ENCODE peak calls at places on chromosome 3, in five cellular contexts. L is HFF-Myc; O is tibial artery; J is astrocyte; B is CD8-positive, alpha-beta T cell. F is an unnamed sample.

GRCh38 chr3:179438836-179439235 is 12.4 kb downstream of the GNB4 start:
- DNase-seq in J (no peak), O (no peak), B (no peak), L (no peak), F (no peak)

GRCh38 chr3:16071246-16071645 is 103.2 kb upstream of the GALNT15 start:
- DNase-seq in L (no peak), B (no peak), J (peak; percentile 66), O (no peak), F (no peak)

GRCh38 chr3:184335661-184336483 is 1.5 kb upstream of the FAM131A start:
- DNase-seq in L (no peak), B (peak; percentile 78), O (peak; percentile 92), J (peak; percentile 61), F (peak; percentile 66)

GRCh38 chr3:130907500-130907899 is 13.6 kb downstream of the ATP2C1 start:
- DNase-seq in J (no peak), O (no peak), L (no peak), B (no peak), F (no peak)

GRCh38 chr3:61813656-61814055 is 252.3 kb downstream of the PTPRG start:
- DNase-seq in L (no peak), O (no peak), J (no peak), B (no peak), F (peak; percentile 64)

GRCh38 chr3:101779808-101780366 is 876 bp downstream of the NXPE3 start:
- DNase-seq in B (no peak), L (no peak), J (peak; percentile 7), O (no peak), F (no peak)

GRCh38 chr3:42829628-42830436 is 20.6 kb downstream of the ACKR2 start:
- DNase-seq in J (no peak), B (no peak), O (no peak), L (no peak), F (no peak)

GRCh38 chr3:159260049-159260662 is 458.3 kb downstream of the MFSD1 start:
- DNase-seq in J (peak; percentile 67), L (peak; percentile 36), B (no peak), O (no peak), F (peak; percentile 88)

GRCh38 chr3:171284308-171285075 is 175.7 kb downstream of the TNIK start:
- DNase-seq in J (peak; percentile 98), O (peak; percentile 75), B (no peak), L (peak; percentile 66), F (peak; percentile 96)

GRCh38 chr3:149368201-149368849 is 9.1 kb downstream of the TM4SF1 start:
- DNase-seq in O (no peak), B (no peak), J (no peak), L (no peak), F (no peak)

GRCh38 chr3:73508330-73508954 is 116.3 kb downstream of the PDZRN3 start:
- DNase-seq in L (peak; percentile 41), J (peak; percentile 36), B (no peak), O (no peak), F (peak; percentile 75)

GRCh38 chr3:96931491-96931890 is 117.1 kb downstream of the EPHA6 start:
- DNase-seq in L (no peak), O (no peak), J (no peak), B (no peak), F (no peak)

GRCh38 chr3:177484926-177485325 is 287.6 kb upstream of the TBL1XR1 start:
- DNase-seq in J (no peak), L (no peak), O (no peak), B (no peak), F (peak; percentile 69)

GRCh38 chr3:177484206-177484605 is 286.9 kb upstream of the TBL1XR1 start:
- DNase-seq in B (no peak), O (no peak), J (peak; percentile 38), L (no peak), F (peak; percentile 46)

GRCh38 chr3:177482048-177482741 is 284.9 kb upstream of the TBL1XR1 start:
- DNase-seq in J (peak; percentile 88), O (no peak), B (no peak), L (no peak), F (peak; percentile 46)

GRCh38 chr3:177481329-177481728 is 284.0 kb upstream of the TBL1XR1 start:
- DNase-seq in B (no peak), J (no peak), L (no peak), O (no peak), F (no peak)

GRCh38 chr3:177483182-177483967 is 286.1 kb upstream of the TBL1XR1 start:
- DNase-seq in O (no peak), J (no peak), L (no peak), B (no peak), F (no peak)
- TF ChIP-seq CTCF in O (no peak), J (peak; percentile 18), L (peak; percentile 13), B (no peak), F (no peak)

GRCh38 chr3:183212565-183212964 is 40.5 kb upstream of the B3GNT5 start:
- DNase-seq in O (no peak), J (no peak), B (no peak), L (no peak), F (no peak)

GRCh38 chr3:183210862-183211341 is 42.2 kb upstream of the B3GNT5 start:
- DNase-seq in J (no peak), O (no peak), L (no peak), B (no peak), F (no peak)

GRCh38 chr3:183211390-183211789 is 41.7 kb upstream of the B3GNT5 start:
- DNase-seq in J (no peak), B (no peak), L (no peak), O (no peak), F (no peak)

GRCh38 chr3:183213415-183213814 is 39.6 kb upstream of the B3GNT5 start:
- DNase-seq in O (no peak), J (no peak), L (no peak), B (no peak), F (no peak)

GRCh38 chr3:183212096-183212495 is 41.0 kb upstream of the B3GNT5 start:
- DNase-seq in B (no peak), J (no peak), L (no peak), O (no peak), F (no peak)
- H3K4me3 ChIP-seq in B (no peak overlapping the region), J (no peak overlapping the region), L (no peak overlapping the region), O (no peak overlapping the region), F (no peak overlapping the region)

GRCh38 chr3:144687862-144688261 is 716.2 kb downstream of the DIPK2A start:
- DNase-seq in O (no peak), J (no peak), L (no peak), B (no peak), F (no peak)
- TF ChIP-seq CTCF in O (no peak), J (no peak), L (peak; percentile 18), B (no peak), F (peak; percentile 8)

DNA sequence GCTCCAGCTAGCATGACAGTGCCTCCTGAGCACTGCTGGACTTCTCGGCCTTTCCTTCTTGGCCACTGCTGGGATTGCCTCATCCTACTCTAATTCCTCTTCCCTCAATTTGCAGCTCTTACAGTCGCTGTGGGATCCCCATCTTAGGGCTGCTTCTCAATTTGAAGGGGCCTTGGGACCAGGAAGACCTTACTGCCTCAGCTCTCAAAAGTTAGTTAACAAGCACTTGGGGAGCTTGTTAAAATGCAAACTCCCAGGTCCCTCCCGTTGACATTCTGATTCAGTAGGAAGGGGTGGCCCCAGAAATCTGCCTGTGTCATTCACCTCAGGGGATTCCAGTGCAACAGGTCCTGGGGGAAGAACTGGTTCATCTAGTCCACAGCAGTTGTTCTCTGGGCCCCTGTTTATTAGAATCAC is 14.8 kb downstream of the BDH1 start:
- DNase-seq in O (no peak), J (no peak), B (no peak), L (no peak), F (no peak)
- H3K4me3 ChIP-seq in O (no peak overlapping the region), J (no peak overlapping the region), B (no peak overlapping the region), L (no peak overlapping the region), F (no peak overlapping the region)

DNA sequence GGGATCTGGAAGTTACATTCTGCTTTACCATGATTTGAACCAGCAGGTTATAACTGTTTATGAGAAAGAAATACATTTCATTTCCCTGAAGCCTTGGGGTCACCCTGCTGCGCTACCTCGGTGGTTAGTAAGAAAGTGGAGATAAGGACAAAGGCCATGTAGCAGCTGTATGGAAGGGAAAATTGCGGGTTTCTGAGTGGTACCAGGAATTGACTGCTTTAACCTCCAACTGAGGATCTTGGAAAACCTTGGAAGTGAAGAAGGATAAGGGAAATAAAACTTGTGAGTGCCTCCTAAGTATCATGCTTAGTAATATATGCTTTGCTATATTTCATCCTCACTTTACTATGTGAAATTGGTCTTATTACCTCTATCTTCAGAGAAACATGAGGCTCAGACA is 76.1 kb upstream of the GAP43 start:
- DNase-seq in B (no peak), O (no peak), L (no peak), J (no peak), F (no peak)
- TF ChIP-seq CTCF in B (no peak), O (no peak), L (no peak), J (no peak), F (no peak)

GRCh38 chr3:45329779-45330305 is 58.5 kb upstream of the LARS2 start:
- DNase-seq in L (no peak), O (no peak), J (no peak), B (no peak), F (no peak)
- H3K4me3 ChIP-seq in L (no peak overlapping the region), O (no peak overlapping the region), J (no peak overlapping the region), B (no peak overlapping the region), F (no peak overlapping the region)

GRCh38 chr3:14647976-14648955 is 3.3 kb upstream of the CCDC174 start:
- DNase-seq in L (no peak), O (no peak), J (no peak), B (no peak), F (no peak)

GRCh38 chr3:14649466-14649865 is 2.1 kb upstream of the CCDC174 start:
- DNase-seq in B (no peak), J (no peak), L (no peak), O (no peak), F (no peak)

GRCh38 chr3:14646150-14646573 is 5.4 kb upstream of the CCDC174 start:
- DNase-seq in J (no peak), L (no peak), O (no peak), B (no peak), F (no peak)

GRCh38 chr3:14645453-14645852 is 6.1 kb upstream of the CCDC174 start:
- DNase-seq in L (no peak), B (no peak), J (no peak), O (no peak), F (no peak)

GRCh38 chr3:14646589-14647413 is 4.8 kb upstream of the CCDC174 start:
- DNase-seq in J (no peak), B (no peak), O (no peak), L (no peak), F (no peak)
- TF ChIP-seq CTCF in J (no peak), B (no peak), O (no peak), L (peak; percentile 16), F (no peak)

DNA sequence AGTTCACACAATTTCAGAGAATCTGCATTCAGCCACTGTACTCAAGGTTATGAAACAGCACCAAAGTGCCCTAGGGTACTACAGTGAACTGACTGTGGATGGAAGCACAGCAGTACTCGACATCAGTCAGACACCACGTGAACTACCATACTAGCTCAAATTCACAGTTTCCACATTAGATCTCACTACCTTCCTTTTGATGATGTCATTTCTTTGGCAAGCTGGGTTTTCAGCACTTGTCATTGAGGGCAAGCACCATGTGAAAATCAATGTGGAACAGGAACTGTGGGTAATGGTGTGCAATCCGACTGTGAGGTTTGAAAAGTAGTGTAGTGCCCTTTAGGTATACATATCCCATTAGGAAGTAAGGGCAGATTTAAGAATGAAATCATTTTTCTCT is 110.5 kb upstream of the BFSP2 start:
- DNase-seq in J (no peak), L (no peak), O (no peak), B (no peak), F (no peak)
- H3K4me3 ChIP-seq in J (no peak overlapping the region), L (no peak overlapping the region), O (no peak overlapping the region), B (no peak overlapping the region), F (no peak overlapping the region)

GRCh38 chr3:59812778-59813558 is 763.1 kb upstream of the CFAP20DC start:
- DNase-seq in L (no peak), O (no peak), J (peak; percentile 63), B (no peak), F (peak; percentile 25)
- TF ChIP-seq CTCF in L (peak; percentile 1), O (no peak), J (peak; percentile 5), B (no peak), F (no peak)

F was measured in AG10803.